ENCODE peak calls at places on chromosome 3, in ten cellular contexts. One of them, this sample, is unnamed.

GRCh38 chr3:107347717-107348116 is 29.5 kb upstream of the CCDC54 start:
- DNase-seq in IMR-90: no peak
- DNase-seq in AG10803: no peak
- DNase-seq in esophagus squamous epithelium: no peak
- DNase-seq in body of pancreas: no peak
- DNase-seq in choroid plexus epithelial cell: no peak
- DNase-seq in HL-60: no peak
- DNase-seq in OCI-LY7: no peak
- DNase-seq in BE2C: no peak
- DNase-seq in fibroblast of lung: no peak
- DNase-seq in this sample: no peak

GRCh38 chr3:16824085-16824696 is 60.6 kb upstream of the PLCL2 start:
- DNase-seq in IMR-90: no peak
- DNase-seq in AG10803: no peak
- DNase-seq in esophagus squamous epithelium: no peak
- DNase-seq in body of pancreas: no peak
- DNase-seq in choroid plexus epithelial cell: no peak
- DNase-seq in HL-60: no peak
- DNase-seq in OCI-LY7: peak; percentile 76
- DNase-seq in BE2C: no peak
- DNase-seq in fibroblast of lung: no peak
- DNase-seq in this sample: no peak

GRCh38 chr3:178439504-178439903 is 96.7 kb upstream of the KCNMB2 start:
- DNase-seq in IMR-90: peak; percentile 74
- DNase-seq in AG10803: peak; percentile 55
- DNase-seq in esophagus squamous epithelium: no peak
- DNase-seq in body of pancreas: no peak
- DNase-seq in choroid plexus epithelial cell: peak; percentile 77
- DNase-seq in HL-60: no peak
- DNase-seq in OCI-LY7: no peak
- DNase-seq in BE2C: no peak
- DNase-seq in fibroblast of lung: peak; percentile 62
- DNase-seq in this sample: no peak

GRCh38 chr3:19474169-19474568 is 325.9 kb downstream of the KCNH8 start:
- DNase-seq in IMR-90: no peak
- DNase-seq in AG10803: no peak
- DNase-seq in esophagus squamous epithelium: no peak
- DNase-seq in body of pancreas: no peak
- DNase-seq in choroid plexus epithelial cell: no peak
- DNase-seq in HL-60: no peak
- DNase-seq in OCI-LY7: no peak
- DNase-seq in BE2C: no peak
- DNase-seq in fibroblast of lung: no peak
- DNase-seq in this sample: no peak

GRCh38 chr3:127443581-127444375 is 146.8 kb downstream of the TPRA1 start:
- DNase-seq in IMR-90: no peak
- DNase-seq in AG10803: no peak
- DNase-seq in esophagus squamous epithelium: no peak
- DNase-seq in body of pancreas: peak; percentile 8
- DNase-seq in choroid plexus epithelial cell: no peak
- DNase-seq in HL-60: no peak
- DNase-seq in OCI-LY7: no peak
- DNase-seq in BE2C: no peak
- DNase-seq in fibroblast of lung: no peak
- DNase-seq in this sample: no peak

GRCh38 chr3:143484851-143485512 is 363.3 kb downstream of the SLC9A9 start:
- DNase-seq in IMR-90: no peak
- DNase-seq in AG10803: peak; percentile 57
- DNase-seq in esophagus squamous epithelium: no peak
- DNase-seq in body of pancreas: no peak
- DNase-seq in choroid plexus epithelial cell: no peak
- DNase-seq in HL-60: no peak
- DNase-seq in OCI-LY7: no peak
- DNase-seq in BE2C: no peak
- DNase-seq in fibroblast of lung: no peak
- DNase-seq in this sample: no peak

GRCh38 chr3:145719118-145719517 is 441.9 kb downstream of the PLOD2 start:
- DNase-seq in IMR-90: no peak
- DNase-seq in AG10803: no peak
- DNase-seq in esophagus squamous epithelium: no peak
- DNase-seq in body of pancreas: no peak
- DNase-seq in choroid plexus epithelial cell: no peak
- DNase-seq in HL-60: no peak
- DNase-seq in OCI-LY7: no peak
- DNase-seq in BE2C: no peak
- DNase-seq in fibroblast of lung: no peak
- DNase-seq in this sample: no peak

GRCh38 chr3:71305246-71306206 is 278.0 kb downstream of the FOXP1 start:
- DNase-seq in IMR-90: peak; percentile 57
- DNase-seq in AG10803: no peak
- DNase-seq in esophagus squamous epithelium: no peak
- DNase-seq in body of pancreas: peak; percentile 33
- DNase-seq in choroid plexus epithelial cell: peak; percentile 59
- DNase-seq in HL-60: no peak
- DNase-seq in OCI-LY7: no peak
- DNase-seq in BE2C: no peak
- DNase-seq in fibroblast of lung: peak; percentile 38
- DNase-seq in this sample: no peak

GRCh38 chr3:130963878-130964277 is 62.7 kb downstream of the ASTE1 start:
- DNase-seq in IMR-90: peak; percentile 98
- DNase-seq in AG10803: peak; percentile 89
- DNase-seq in esophagus squamous epithelium: no peak
- DNase-seq in body of pancreas: no peak
- DNase-seq in choroid plexus epithelial cell: peak; percentile 95
- DNase-seq in HL-60: peak; percentile 51
- DNase-seq in OCI-LY7: no peak
- DNase-seq in BE2C: no peak
- DNase-seq in fibroblast of lung: peak; percentile 96
- DNase-seq in this sample: no peak

GRCh38 chr3:46360904-46361303 is 7.0 kb downstream of the CCR2 start:
- DNase-seq in IMR-90: no peak
- DNase-seq in AG10803: no peak
- DNase-seq in esophagus squamous epithelium: no peak
- DNase-seq in body of pancreas: no peak
- DNase-seq in choroid plexus epithelial cell: no peak
- DNase-seq in HL-60: peak; percentile 52
- DNase-seq in OCI-LY7: no peak
- DNase-seq in BE2C: no peak
- DNase-seq in fibroblast of lung: no peak
- DNase-seq in this sample: no peak

GRCh38 chr3:86967062-86967461 is 23.9 kb downstream of the VGLL3 start:
- DNase-seq in IMR-90: no peak
- DNase-seq in AG10803: no peak
- DNase-seq in esophagus squamous epithelium: no peak
- DNase-seq in body of pancreas: no peak
- DNase-seq in choroid plexus epithelial cell: no peak
- DNase-seq in HL-60: no peak
- DNase-seq in OCI-LY7: no peak
- DNase-seq in BE2C: no peak
- DNase-seq in fibroblast of lung: no peak
- DNase-seq in this sample: no peak

GRCh38 chr3:30473374-30474051 is 132.9 kb upstream of the TGFBR2 start:
- DNase-seq in IMR-90: peak; percentile 46
- DNase-seq in AG10803: peak; percentile 92
- DNase-seq in esophagus squamous epithelium: no peak
- DNase-seq in body of pancreas: no peak
- DNase-seq in choroid plexus epithelial cell: peak; percentile 67
- DNase-seq in HL-60: no peak
- DNase-seq in OCI-LY7: no peak
- DNase-seq in BE2C: no peak
- DNase-seq in fibroblast of lung: peak; percentile 77
- DNase-seq in this sample: no peak

DNA sequence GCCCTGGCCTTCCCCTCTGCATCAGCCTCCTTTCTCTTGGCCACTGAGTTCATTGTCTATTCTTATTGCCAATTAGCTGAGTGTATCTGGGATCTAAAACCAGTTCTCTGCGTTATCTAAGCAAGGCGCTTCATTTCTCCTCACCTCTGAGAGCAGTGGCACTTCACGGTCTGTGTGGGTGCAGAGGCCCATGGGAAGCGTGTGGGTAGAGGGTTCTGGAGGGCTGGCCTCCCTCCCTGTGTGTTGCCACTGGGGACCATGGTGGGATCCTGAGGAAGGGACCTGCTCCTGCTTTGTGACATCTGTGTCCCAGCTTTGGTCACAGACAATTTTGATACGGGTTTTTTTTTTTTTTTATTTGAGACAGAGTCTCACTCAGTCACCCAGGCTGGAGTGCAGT is 32.7 kb downstream of the EDEM1 start:
- DNase-seq in IMR-90: no peak
- DNase-seq in AG10803: no peak
- DNase-seq in esophagus squamous epithelium: no peak
- DNase-seq in body of pancreas: no peak
- DNase-seq in choroid plexus epithelial cell: no peak
- DNase-seq in HL-60: no peak
- DNase-seq in OCI-LY7: no peak
- DNase-seq in BE2C: no peak
- DNase-seq in fibroblast of lung: no peak
- DNase-seq in this sample: no peak
- TF ChIP-seq CTCF in IMR-90: no peak
- TF ChIP-seq CTCF in AG10803: no peak
- TF ChIP-seq CTCF in esophagus squamous epithelium: no peak
- TF ChIP-seq CTCF in body of pancreas: no peak
- TF ChIP-seq CTCF in choroid plexus epithelial cell: no peak
- TF ChIP-seq CTCF in HL-60: no peak
- TF ChIP-seq CTCF in OCI-LY7: no peak
- TF ChIP-seq CTCF in BE2C: no peak
- TF ChIP-seq CTCF in fibroblast of lung: no peak
- TF ChIP-seq CTCF in this sample: no peak

DNA sequence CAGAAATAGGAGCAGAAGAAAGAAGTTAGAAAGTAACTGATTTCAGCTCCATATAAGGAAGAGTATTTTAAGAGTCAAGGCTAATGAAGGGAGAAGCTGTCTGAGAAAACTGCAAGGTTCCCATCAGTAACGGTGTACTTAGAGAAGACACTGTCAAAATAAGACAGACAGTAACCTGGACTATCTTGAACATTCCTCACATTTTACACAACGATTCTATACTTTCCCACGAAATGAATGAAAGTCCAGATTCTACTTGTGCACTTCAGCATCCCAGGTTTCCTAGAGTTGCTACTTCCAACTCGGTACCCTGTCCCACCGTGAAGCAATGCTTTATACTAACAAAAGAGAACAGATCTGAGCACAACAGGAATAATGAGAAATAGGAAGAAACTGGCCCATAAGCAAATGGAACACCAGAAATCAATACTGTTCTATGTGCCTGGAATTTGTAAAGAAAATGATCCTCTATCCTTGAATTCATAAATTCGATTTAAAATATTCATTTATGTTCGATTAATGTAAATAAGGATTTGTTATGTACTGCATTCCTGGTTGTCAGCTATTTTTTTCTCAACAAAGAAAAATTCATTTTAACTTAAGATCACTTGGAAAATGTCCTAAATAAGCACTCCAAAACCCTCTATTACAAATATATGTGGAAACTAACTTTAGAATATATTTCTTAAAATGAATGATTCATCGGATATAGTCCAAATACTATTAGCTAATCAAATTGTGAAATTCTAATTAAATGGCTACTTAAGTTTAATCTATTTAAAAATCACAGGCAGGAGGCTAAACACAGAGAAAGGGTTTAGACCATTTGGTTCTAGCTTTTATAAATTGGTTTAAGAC is 1.5 kb downstream of the C3orf70 start:
- DNase-seq in IMR-90: no peak
- DNase-seq in AG10803: no peak
- DNase-seq in esophagus squamous epithelium: no peak
- DNase-seq in body of pancreas: no peak
- DNase-seq in choroid plexus epithelial cell: no peak
- DNase-seq in HL-60: no peak
- DNase-seq in OCI-LY7: no peak
- DNase-seq in BE2C: no peak
- DNase-seq in fibroblast of lung: peak; percentile 9
- DNase-seq in this sample: no peak
- H3K4me3 ChIP-seq in IMR-90: no peak overlapping the region
- H3K4me3 ChIP-seq in AG10803: no peak overlapping the region
- H3K4me3 ChIP-seq in esophagus squamous epithelium: peak overlapping the region; percentile 44
- H3K4me3 ChIP-seq in body of pancreas: no peak overlapping the region
- H3K4me3 ChIP-seq in choroid plexus epithelial cell: no peak overlapping the region
- H3K4me3 ChIP-seq in HL-60: no peak overlapping the region
- H3K4me3 ChIP-seq in OCI-LY7: no peak overlapping the region
- H3K4me3 ChIP-seq in BE2C: no peak overlapping the region
- H3K4me3 ChIP-seq in fibroblast of lung: no peak overlapping the region
- H3K4me3 ChIP-seq in this sample: no peak overlapping the region

GRCh38 chr3:25843332-25843731 is 53.4 kb downstream of the OXSM start:
- DNase-seq in IMR-90: peak; percentile 25
- DNase-seq in AG10803: no peak
- DNase-seq in esophagus squamous epithelium: no peak
- DNase-seq in body of pancreas: no peak
- DNase-seq in choroid plexus epithelial cell: peak; percentile 38
- DNase-seq in HL-60: no peak
- DNase-seq in OCI-LY7: peak; percentile 25
- DNase-seq in BE2C: no peak
- DNase-seq in fibroblast of lung: peak; percentile 43
- DNase-seq in this sample: no peak
- TF ChIP-seq CTCF in IMR-90: peak; percentile 47
- TF ChIP-seq CTCF in AG10803: peak; percentile 16
- TF ChIP-seq CTCF in esophagus squamous epithelium: peak; percentile 15
- TF ChIP-seq CTCF in body of pancreas: peak; percentile 26
- TF ChIP-seq CTCF in choroid plexus epithelial cell: peak; percentile 22
- TF ChIP-seq CTCF in HL-60: no peak
- TF ChIP-seq CTCF in OCI-LY7: peak; percentile 73
- TF ChIP-seq CTCF in BE2C: no peak
- TF ChIP-seq CTCF in fibroblast of lung: no peak
- TF ChIP-seq CTCF in this sample: peak; percentile 22

GRCh38 chr3:50242778-50243551 is 7.0 kb downstream of the GNAI2 start:
- DNase-seq in IMR-90: peak; percentile 72
- DNase-seq in AG10803: peak; percentile 51
- DNase-seq in esophagus squamous epithelium: peak; percentile 47
- DNase-seq in body of pancreas: no peak
- DNase-seq in choroid plexus epithelial cell: peak; percentile 86
- DNase-seq in HL-60: peak; percentile 85
- DNase-seq in OCI-LY7: peak; percentile 68
- DNase-seq in BE2C: no peak
- DNase-seq in fibroblast of lung: no peak
- DNase-seq in this sample: no peak
- H3K4me3 ChIP-seq in IMR-90: no peak overlapping the region
- H3K4me3 ChIP-seq in AG10803: no peak overlapping the region
- H3K4me3 ChIP-seq in esophagus squamous epithelium: no peak overlapping the region
- H3K4me3 ChIP-seq in body of pancreas: no peak overlapping the region
- H3K4me3 ChIP-seq in choroid plexus epithelial cell: peak overlapping the region; percentile 2
- H3K4me3 ChIP-seq in HL-60: peak overlapping the region; percentile 24
- H3K4me3 ChIP-seq in OCI-LY7: peak overlapping the region; percentile 21
- H3K4me3 ChIP-seq in BE2C: no peak overlapping the region
- H3K4me3 ChIP-seq in fibroblast of lung: no peak overlapping the region
- H3K4me3 ChIP-seq in this sample: no peak overlapping the region